ENCODE peak calls at places on chromosomes 11 and 22, in six cellular contexts. B is cardiac muscle cell, Z is naive B cell, W is HuH-7.5, L is HFFc6, J is tibial nerve. P is an unnamed sample.

GRCh38 chr11:114340311-114341131 is 44.3 kb downstream of the NNMT start:
- DNase-seq in B (peak; percentile 75), Z (peak; percentile 14), W (no peak), L (peak; percentile 60), J (peak; percentile 19), P (peak; percentile 33)

GRCh38 chr22:45344339-45344738 is 34.6 kb downstream of the FAM118A start:
- DNase-seq in B (peak; percentile 42), Z (no peak), W (no peak), L (no peak), J (no peak), P (no peak)

GRCh38 chr22:43399338-43399979 is 12.4 kb upstream of the MPPED1 start:
- DNase-seq in B (no peak), Z (no peak), W (no peak), L (no peak), J (no peak), P (no peak)

GRCh38 chr11:106998126-106998525 is 20.1 kb downstream of the GUCY1A2 start:
- DNase-seq in B (no peak), Z (no peak), W (no peak), L (peak; percentile 26), J (no peak), P (no peak)

GRCh38 chr11:109902764-109903436 is 190.3 kb upstream of the ZC3H12C start:
- DNase-seq in B (no peak), Z (no peak), W (no peak), L (no peak), J (no peak), P (no peak)

GRCh38 chr11:5364214-5364613 is 12.9 kb downstream of the OR51B6 start:
- DNase-seq in B (no peak), Z (no peak), W (no peak), L (peak; percentile 88), J (no peak), P (no peak)

GRCh38 chr11:38756537-38756936 is 2158.5 kb upstream of the RAG2 start:
- DNase-seq in B (no peak), Z (no peak), W (no peak), L (no peak), J (no peak), P (no peak)

GRCh38 chr22:20885017-20885556 is 26.3 kb downstream of the SNAP29 start:
- DNase-seq in B (no peak), Z (no peak), W (no peak), L (no peak), J (no peak), P (no peak)

GRCh38 chr11:77183421-77183984 is 55.5 kb downstream of the MYO7A start:
- DNase-seq in B (no peak), Z (no peak), W (no peak), L (no peak), J (no peak), P (no peak)

GRCh38 chr22:30396871-30397655 is at the start of gene SEC14L2:
- DNase-seq in B (peak; percentile 60), Z (peak; percentile 11), W (peak; percentile 54), L (peak; percentile 37), J (peak; percentile 44), P (peak; percentile 66)

GRCh38 chr22:49703990-49704344 is 123.7 kb downstream of the BRD1 start:
- DNase-seq in B (no peak), Z (no peak), W (no peak), L (no peak), J (no peak), P (no peak)